ENCODE peak calls at places on chromosomes 4 and X, in six cellular contexts. R is H9; X is tibial artery; F is iPS DF 6.9; S is cardiac muscle cell; N is naive thymus-derived CD4-positive, alpha-beta T cell. K is an unnamed sample. For H3K4me1 and H3K27me3, the result is how much of the 10 kb centered on the place peaks cover.

GRCh38 chr4:1362521-1362920 is 15.5 kb downstream of the UVSSA start:
- DNase-seq in R (no peak), X (no peak), F (no peak), S (no peak), N (no peak), K (no peak)

GRCh38 chrX:9433596-9433995 is 31.3 kb upstream of the TBL1X start:
- DNase-seq in R (no peak), X (no peak), F (no peak), S (no peak), N (no peak), K (no peak)

GRCh38 chrX:1397441-1397840 is 5.5 kb upstream of the SLC25A6 start:
- DNase-seq in R (no peak), X (no peak), F (no peak), S (no peak), N (no peak), K (no peak)

GRCh38 chr4:2417765-2418651 is at the start of gene ZFYVE28:
- DNase-seq in R (no peak), X (no peak), F (no peak), S (no peak), N (no peak), K (no peak)

GRCh38 chr4:38160487-38161207 is 200.4 kb downstream of the PTTG2 start:
- DNase-seq in R (no peak), X (peak), F (no peak), S (no peak), N (peak), K (peak)

GRCh38 chr4:151806511-151806927 is 45.7 kb upstream of the GATB start:
- DNase-seq in R (no peak), X (no peak), F (no peak), S (peak), N (no peak), K (peak)

GRCh38 chr4:146186556-146186955 is 11.0 kb downstream of the LSM6 start:
- DNase-seq in R (no peak), X (no peak), F (no peak), S (no peak), N (no peak), K (no peak)

GRCh38 chr4:38383646-38384121 is 280.3 kb upstream of the KLF3 start:
- DNase-seq in R (no peak), X (no peak), F (no peak), S (no peak), N (no peak), K (no peak)

GRCh38 chr4:164894725-164895124 is 17.7 kb downstream of the APELA start:
- DNase-seq in R (no peak), X (no peak), F (no peak), S (no peak), N (no peak), K (no peak)

GRCh38 chr4:153530284-153530995 is 64.3 kb downstream of the TMEM131L start:
- DNase-seq in R (no peak), X (no peak), F (no peak), S (no peak), N (peak), K (no peak)

GRCh38 chr4:25938251-25939186 is 24.5 kb downstream of the SMIM20 start:
- DNase-seq in R (no peak), X (peak), F (no peak), S (no peak), N (no peak), K (peak)

GRCh38 chr4:158588777-158589176 is 67.1 kb downstream of the RXFP1 start:
- DNase-seq in R (no peak), X (no peak), F (no peak), S (no peak), N (no peak), K (no peak)

GRCh38 chr4:152831416-152831815 is 51.7 kb downstream of the ARFIP1 start:
- DNase-seq in R (no peak), X (no peak), F (no peak), S (no peak), N (no peak), K (no peak)

GRCh38 chr4:187608001-187608421 is 387.6 kb upstream of the ZFP42 start:
- DNase-seq in R (no peak), X (no peak), F (no peak), S (no peak), N (no peak), K (peak)

GRCh38 chr4:2059726-2060577 is 825 bp downstream of the NAT8L start:
- DNase-seq in R (no peak), X (no peak), F (no peak), S (peak), N (no peak), K (peak)

GRCh38 chrX:69968956-69969355 is 80.8 kb downstream of the AWAT2 start:
- DNase-seq in R (no peak), X (peak), F (no peak), S (no peak), N (no peak), K (peak)

GRCh38 chrX:47030339-47030738 is 47.9 kb upstream of the RGN start:
- DNase-seq in R (no peak), X (no peak), F (peak), S (peak), N (peak), K (peak)

GRCh38 chrX:15737957-15738685 is at the start of gene CA5B:
- DNase-seq in R (peak), X (peak), F (peak), S (peak), N (peak), K (no peak)

GRCh38 chrX:22037911-22038537 is 5.9 kb downstream of the PHEX start:
- DNase-seq in R (no peak), X (no peak), F (no peak), S (no peak), N (no peak), K (peak)

GRCh38 chr4:76733380-76733779 is 164.6 kb downstream of the SOWAHB start:
- DNase-seq in R (peak), X (no peak), F (no peak), S (no peak), N (no peak), K (no peak)

GRCh38 chr4:147085796-147086195 is 140.1 kb upstream of the TTC29 start:
- DNase-seq in R (no peak), X (no peak), F (no peak), S (no peak), N (no peak), K (no peak)

GRCh38 chr4:121070696-121071639 is 1.4 kb downstream of the NDNF start:
- DNase-seq in R (peak), X (peak), F (no peak), S (peak), N (no peak), K (peak)

GRCh38 chr4:186158966-186159365 is 32.4 kb upstream of the CYP4V2 start:
- DNase-seq in R (no peak), X (no peak), F (no peak), S (no peak), N (no peak), K (no peak)

GRCh38 chr4:184815046-184815877 is 10.5 kb downstream of the ACSL1 start:
- DNase-seq in R (peak), X (peak), F (no peak), S (peak), N (no peak), K (peak)

GRCh38 chr4:8579526-8580320 is 469 bp upstream of the GPR78 start:
- DNase-seq in R (no peak), X (no peak), F (no peak), S (no peak), N (no peak), K (no peak)

GRCh38 chrX:154382483-154383069 is 3.5 kb downstream of the EMD start:
- DNase-seq in R (no peak), X (no peak), F (no peak), S (no peak), N (no peak), K (no peak)

GRCh38 chr4:55865228-55865806 is 11.9 kb downstream of the EXOC1 start:
- DNase-seq in R (no peak), X (no peak), F (no peak), S (no peak), N (no peak), K (no peak)

GRCh38 chrX:57678686-57679428 is 1.2 kb downstream of the NLRP2B start:
- DNase-seq in R (no peak), X (no peak), F (no peak), S (no peak), N (no peak), K (no peak)

GRCh38 chr4:41154001-41154813 is 60.1 kb downstream of the APBB2 start:
- DNase-seq in R (no peak), X (no peak), F (no peak), S (no peak), N (no peak), K (no peak)
- H3K4me1 ChIP-seq in R (under half), X (under half), F (under half), S (under half), N (under half), K (under half)

GRCh38 chr4:11894976-11895375 is 466.3 kb upstream of the HS3ST1 start:
- DNase-seq in R (no peak), X (no peak), F (no peak), S (no peak), N (no peak), K (no peak)

GRCh38 chr4:11889099-11889498 is 460.4 kb upstream of the HS3ST1 start:
- DNase-seq in R (no peak), X (no peak), F (no peak), S (no peak), N (no peak), K (no peak)
- H3K27ac ChIP-seq in R (no peak), X (no peak), F (no peak), S (no peak), N (no peak), K (no peak)

DNA sequence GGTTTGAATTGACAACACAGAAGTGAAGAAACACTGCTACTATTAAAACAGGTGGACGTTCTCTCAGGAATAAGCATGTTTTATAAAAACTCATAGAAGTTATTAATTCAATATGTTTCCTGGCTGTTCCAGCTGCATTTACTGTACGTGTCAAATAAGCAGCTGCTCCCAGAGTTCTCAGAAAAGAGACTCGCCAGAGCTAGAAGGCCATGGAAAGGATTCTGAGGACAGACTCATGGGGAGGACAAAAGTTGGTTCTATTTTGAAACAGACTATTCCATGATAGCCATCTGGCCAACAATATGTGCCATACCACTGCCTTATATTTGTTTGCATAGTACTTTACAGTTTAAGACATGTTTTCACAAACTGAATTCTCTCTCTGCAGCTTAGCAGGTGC is 136.5 kb downstream of the NR3C2 start:
- DNase-seq in R (no peak), X (no peak), F (no peak), S (no peak), N (no peak), K (no peak)
- H3K27me3 ChIP-seq in R (under half), X (under half), F (under half), S (under half), N (under half), K (under half)

GRCh38 chr4:140472156-140472555 is 25.9 kb downstream of the MGAT4D start:
- DNase-seq in R (no peak), X (no peak), F (no peak), S (no peak), N (no peak), K (no peak)
- H3K4me1 ChIP-seq in R (under half), X (under half), F (under half), S (under half), N (under half), K (under half)